ENCODE peak calls at places on chromosomes 12 and 14, in four cellular contexts. J is GM23248, E is PC-3, G is hepatocyte. B is an unnamed sample.

GRCh38 chr14:44847910-44848309 is 113.8 kb downstream of the KLHL28 start:
- DNase-seq in J (peak), E (peak), G (no peak), B (no peak)

GRCh38 chr14:34052658-34053014 is 101.8 kb upstream of the EGLN3 start:
- DNase-seq in J (peak), E (peak), G (peak), B (no peak)

GRCh38 chr12:109727039-109727723 is 13.6 kb downstream of the FAM222A start:
- DNase-seq in J (no peak), E (no peak), G (no peak), B (no peak)

GRCh38 chr14:32940066-32940651 is 1.5 kb downstream of the NPAS3 start:
- DNase-seq in J (peak), E (peak), G (no peak), B (peak)

GRCh38 chr12:53965251-53966069 is 7.5 kb upstream of the HOXC11 start:
- DNase-seq in J (no peak), E (no peak), G (peak), B (peak)

GRCh38 chr12:40107803-40108620 is 2.1 kb upstream of the SLC2A13 start:
- DNase-seq in J (no peak), E (no peak), G (no peak), B (no peak)

GRCh38 chr14:96821501-96821900 is 24.3 kb downstream of the VRK1 start:
- DNase-seq in J (no peak), E (no peak), G (no peak), B (no peak)

GRCh38 chr14:66600416-66600815 is 92.5 kb downstream of the GPHN start:
- DNase-seq in J (peak), E (peak), G (no peak), B (no peak)

GRCh38 chr14:100470523-100470897 is 116.7 kb downstream of the BEGAIN start:
- DNase-seq in J (no peak), E (no peak), G (no peak), B (no peak)

GRCh38 chr14:62443796-62444195 is 601.5 kb downstream of the KCNH5 start:
- DNase-seq in J (no peak), E (peak), G (no peak), B (no peak)

GRCh38 chr12:50055831-50056628 is 1.4 kb upstream of the ASIC1 start:
- DNase-seq in J (peak), E (peak), G (peak), B (peak)

GRCh38 chr12:116194935-116195431 is 82.5 kb downstream of the MED13L start:
- DNase-seq in J (no peak), E (no peak), G (no peak), B (no peak)

GRCh38 chr12:119479121-119479561 is 114.4 kb upstream of the TMEM233 start:
- DNase-seq in J (no peak), E (peak), G (no peak), B (no peak)

GRCh38 chr12:54429014-54429471 is 10.0 kb upstream of the ITGA5 start:
- DNase-seq in J (no peak), E (peak), G (no peak), B (no peak)

GRCh38 chr12:48997719-48998496 is 1.3 kb downstream of the DDN start:
- DNase-seq in J (no peak), E (peak), G (peak), B (peak)

GRCh38 chr12:27076468-27076867 is 5.9 kb downstream of the C12orf71 start:
- DNase-seq in J (no peak), E (no peak), G (no peak), B (no peak)

GRCh38 chr14:47438650-47439140 is 236.7 kb downstream of the MDGA2 start:
- DNase-seq in J (no peak), E (peak), G (no peak), B (peak)

GRCh38 chr14:54786191-54786755 is 116.4 kb downstream of the GCH1 start:
- DNase-seq in J (no peak), E (no peak), G (no peak), B (no peak)

GRCh38 chr14:62006116-62006737 is 244.0 kb downstream of the SNAPC1 start:
- DNase-seq in J (peak), E (no peak), G (no peak), B (no peak)

GRCh38 chr14:50103558-50103957 is 12.8 kb downstream of the VCPKMT start:
- DNase-seq in J (no peak), E (no peak), G (no peak), B (no peak)

GRCh38 chr12:3458041-3458440 is 33.0 kb upstream of the PRMT8 start:
- DNase-seq in J (no peak), E (peak), G (no peak), B (no peak)

GRCh38 chr12:3202734-3203446 is 125.7 kb downstream of the TSPAN9 start:
- DNase-seq in J (peak), E (peak), G (peak), B (peak)

GRCh38 chr14:99910337-99911268 is 117.4 kb downstream of the EML1 start:
- DNase-seq in J (peak), E (peak), G (peak), B (no peak)

GRCh38 chr14:66104486-66104885 is 381.7 kb upstream of the CCDC196 start:
- DNase-seq in J (no peak), E (no peak), G (no peak), B (peak)

GRCh38 chr12:105113094-105113493 is 5.6 kb downstream of the WASHC4 start:
- DNase-seq in J (no peak), E (no peak), G (no peak), B (no peak)

GRCh38 chr14:64191756-64192155 is 102.4 kb downstream of the ESR2 start:
- DNase-seq in J (peak), E (peak), G (no peak), B (no peak)

GRCh38 chr14:74563233-74563585 is 48.8 kb downstream of the LTBP2 start:
- DNase-seq in J (no peak), E (peak), G (no peak), B (no peak)

GRCh38 chr12:6612652-6613014 is 5.5 kb upstream of the CHD4 start:
- DNase-seq in J (peak), E (no peak), G (no peak), B (no peak)

GRCh38 chr14:19800282-19801117 is 3.1 kb upstream of the OR4N2 start:
- DNase-seq in J (no peak), E (no peak), G (no peak), B (no peak)

GRCh38 chr12:18204053-18204452 is 57.3 kb upstream of the PIK3C2G start:
- DNase-seq in J (no peak), E (no peak), G (no peak), B (no peak)

GRCh38 chr14:64628940-64629403 is 75.3 kb upstream of the PLEKHG3 start:
- DNase-seq in J (peak), E (peak), G (peak), B (no peak)

GRCh38 chr12:46722737-46723136 is 103.1 kb downstream of the SLC38A4 start:
- DNase-seq in J (peak), E (peak), G (no peak), B (no peak)

GRCh38 chr14:68612049-68612448 is 180.8 kb downstream of the ZFP36L1 start:
- DNase-seq in J (peak), E (no peak), G (no peak), B (no peak)

GRCh38 chr12:124790650-124791400 is 72.8 kb downstream of the SCARB1 start:
- DNase-seq in J (no peak), E (no peak), G (no peak), B (no peak)

GRCh38 chr12:93376436-93377251 is 1.1 kb upstream of the NUDT4 start:
- DNase-seq in J (peak), E (peak), G (peak), B (peak)

GRCh38 chr12:110960795-110961194 is 40.4 kb upstream of the MYL2 start:
- DNase-seq in J (no peak), E (no peak), G (no peak), B (no peak)

GRCh38 chr12:15443050-15443449 is 120.7 kb downstream of the PTPRO start:
- DNase-seq in J (no peak), E (no peak), G (no peak), B (no peak)

GRCh38 chr12:15444523-15444922 is 122.2 kb downstream of the PTPRO start:
- DNase-seq in J (no peak), E (no peak), G (no peak), B (no peak)

GRCh38 chr12:15443611-15444010 is 121.3 kb downstream of the PTPRO start:
- DNase-seq in J (no peak), E (peak), G (no peak), B (no peak)

GRCh38 chr12:15446798-15447197 is 124.5 kb downstream of the PTPRO start:
- DNase-seq in J (no peak), E (peak), G (no peak), B (no peak)
- TF ChIP-seq EZH2phosphoT487 in J (no peak), E (no peak), G (no peak), B (no peak)

DNA sequence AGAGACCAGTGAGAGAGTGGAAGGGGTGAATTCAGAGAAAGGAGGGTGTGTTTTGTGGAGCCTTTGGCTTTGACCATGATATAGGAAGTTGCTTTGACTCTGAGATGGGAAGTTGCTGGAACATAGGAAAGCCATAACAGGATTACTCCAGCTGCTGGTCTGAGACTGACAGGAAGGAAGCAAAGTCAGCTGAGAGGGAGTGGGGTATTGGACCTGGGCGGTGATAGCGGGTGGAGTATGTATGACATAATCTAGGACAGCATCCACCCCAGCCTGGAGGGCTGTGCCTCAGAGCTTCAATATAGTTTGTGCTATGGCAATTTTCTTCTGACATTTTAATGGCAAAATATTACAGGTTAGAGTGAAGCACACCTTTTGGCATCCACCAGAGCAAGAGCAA is 324.4 kb downstream of the PDZRN4 start:
- DNase-seq in J (no peak), E (no peak), G (no peak), B (no peak)
- TF ChIP-seq EZH2phosphoT487 in J (no peak), E (no peak), G (no peak), B (no peak)

DNA sequence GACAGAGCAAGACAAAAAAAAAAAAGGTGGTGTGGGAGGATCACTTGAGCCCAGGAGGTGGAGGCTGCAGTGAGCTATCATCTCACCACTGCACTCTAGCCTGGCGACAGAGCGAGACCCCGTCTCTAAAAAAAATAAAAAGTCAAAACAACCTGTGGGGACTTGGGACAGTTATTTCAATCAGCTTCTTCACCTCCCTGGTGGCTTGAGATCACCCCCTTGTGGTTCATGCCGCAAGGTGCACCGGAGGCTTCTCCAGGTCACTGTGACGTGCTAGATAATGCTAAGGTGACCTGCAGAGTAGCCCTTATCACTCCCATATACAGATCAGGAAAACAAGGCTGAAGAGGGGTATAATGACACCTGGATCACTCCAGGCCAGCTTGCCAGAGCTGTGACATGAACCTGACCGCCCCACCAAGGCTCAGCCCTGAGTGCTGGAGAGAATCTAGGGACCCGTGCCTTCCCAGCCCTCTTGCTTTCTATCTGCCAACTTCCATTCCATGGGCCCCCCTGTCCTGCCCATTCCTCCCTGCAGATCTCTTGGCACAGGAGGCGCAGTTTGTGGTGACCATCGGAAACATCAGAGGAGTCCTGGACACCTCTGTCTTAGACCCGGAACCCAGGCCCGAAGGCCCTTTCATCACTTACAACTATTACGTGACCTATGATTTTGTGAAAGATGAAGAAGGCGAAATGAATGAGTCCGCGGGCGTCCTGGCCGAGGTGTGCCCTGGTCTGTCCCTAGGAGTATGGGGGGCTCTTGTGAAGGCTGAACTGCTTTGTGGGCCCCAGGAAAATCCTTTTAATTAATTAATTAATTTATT is 8.1 kb downstream of the LRRC43 start:
- DNase-seq in J (peak), E (peak), G (peak), B (peak)
- TF ChIP-seq EZH2phosphoT487 in J (no peak), E (no peak), G (no peak), B (no peak)

GRCh38 chr12:52059582-52060497 is 8.6 kb downstream of the NR4A1 start:
- DNase-seq in J (peak), E (no peak), G (peak), B (no peak)
- TF ChIP-seq EZH2phosphoT487 in J (no peak), E (no peak), G (no peak), B (no peak)

GRCh38 chr14:98444077-98444476 is 827.9 kb downstream of the BCL11B start:
- DNase-seq in J (no peak), E (no peak), G (no peak), B (no peak)
- TF ChIP-seq EZH2phosphoT487 in J (no peak), E (no peak), G (no peak), B (no peak)

GRCh38 chr12:121010860-121011259 is 5.4 kb downstream of the C12orf43 start:
- DNase-seq in J (no peak), E (no peak), G (no peak), B (no peak)

GRCh38 chr12:121011820-121012219 is 4.5 kb downstream of the C12orf43 start:
- DNase-seq in J (no peak), E (no peak), G (no peak), B (no peak)

GRCh38 chr12:121013715-121014114 is 2.6 kb downstream of the C12orf43 start:
- DNase-seq in J (no peak), E (no peak), G (no peak), B (no peak)

GRCh38 chr12:121008347-121009098 is 7.8 kb downstream of the C12orf43 start:
- DNase-seq in J (no peak), E (peak), G (no peak), B (no peak)

DNA sequence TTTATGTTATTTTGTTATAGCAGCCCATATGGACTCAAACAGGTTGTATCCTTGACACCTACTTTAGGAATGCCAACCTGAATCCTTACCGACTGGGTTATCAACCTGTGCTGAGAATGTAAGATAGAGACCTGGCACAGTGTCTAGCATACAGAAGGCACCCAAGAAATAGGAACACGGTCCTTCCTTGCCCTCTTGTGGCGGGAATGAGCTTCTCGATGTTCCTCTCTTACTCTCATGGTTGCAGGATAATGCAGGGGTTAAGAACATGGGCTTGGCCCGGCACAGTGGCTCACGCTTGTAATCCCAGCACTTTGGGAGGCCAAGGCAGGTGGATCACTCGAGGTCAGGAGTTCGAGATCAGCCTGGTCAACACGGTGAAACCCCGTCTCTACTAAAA is 6.5 kb downstream of the C12orf43 start:
- DNase-seq in J (peak), E (peak), G (peak), B (peak)
- TF ChIP-seq EZH2phosphoT487 in J (no peak), E (no peak), G (no peak), B (no peak)

DNA sequence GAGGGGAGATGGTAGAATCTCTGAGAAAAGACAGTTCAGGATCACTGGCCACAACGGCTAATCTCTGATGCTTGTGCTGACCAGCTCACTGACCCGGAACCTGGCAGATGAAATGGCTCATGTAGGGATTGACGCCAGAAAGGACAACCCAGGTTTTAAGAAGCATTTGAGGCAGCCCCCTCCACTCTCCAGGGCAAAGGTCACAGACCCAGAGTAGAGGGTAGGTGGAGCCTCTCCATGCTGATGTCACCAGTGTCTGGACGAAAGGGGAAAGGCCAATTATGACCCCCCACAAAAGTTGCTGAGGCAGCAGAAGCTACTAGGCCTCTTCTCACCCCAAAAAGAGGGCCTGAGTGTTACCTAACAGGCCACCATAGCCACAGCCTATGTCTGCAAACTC is 1.2 kb downstream of the METTL1 start:
- DNase-seq in J (no peak), E (no peak), G (no peak), B (no peak)
- TF ChIP-seq EZH2phosphoT487 in J (no peak), E (no peak), G (no peak), B (no peak)

DNA sequence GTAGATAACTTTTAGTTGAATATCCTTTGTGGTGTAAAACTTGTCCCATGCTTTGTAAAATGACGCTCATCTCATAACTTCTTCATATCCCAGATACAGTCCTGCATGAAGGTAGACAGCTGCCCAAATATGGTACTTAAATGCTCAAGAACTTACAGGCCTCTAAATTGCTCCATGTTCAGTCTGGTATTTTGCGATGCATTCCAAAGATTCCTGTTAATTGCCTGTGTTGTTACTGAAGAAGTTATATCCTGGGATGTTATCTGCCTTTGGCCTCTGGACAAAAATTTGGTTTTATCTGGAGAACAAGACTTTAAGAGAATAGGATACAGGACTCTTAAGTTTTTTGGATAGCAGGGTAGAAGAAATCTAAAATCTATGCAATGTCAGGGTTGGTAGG is 473.0 kb downstream of the PCNX1 start:
- DNase-seq in J (peak), E (peak), G (no peak), B (peak)
- TF ChIP-seq EZH2phosphoT487 in J (no peak), E (no peak), G (no peak), B (no peak)

DNA sequence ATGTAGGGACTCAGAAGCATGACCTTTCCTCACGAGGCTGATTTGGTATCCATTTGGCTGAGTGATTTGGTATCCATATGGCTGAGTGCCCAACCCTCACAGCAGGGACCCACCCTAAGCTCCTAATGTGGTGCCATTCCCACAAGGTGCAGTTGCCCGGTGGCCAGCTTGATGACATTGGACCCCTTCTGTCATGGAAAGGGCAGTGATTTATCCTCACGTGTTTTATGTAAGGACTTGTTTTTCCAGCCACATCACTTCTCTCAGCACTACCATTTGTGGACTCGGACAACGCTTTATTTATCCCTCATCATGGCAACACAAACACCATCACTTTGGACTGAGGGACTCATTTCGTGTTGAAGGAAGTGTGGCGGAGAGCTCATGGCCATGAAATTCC is 8.5 kb upstream of the CDC42BPB start:
- DNase-seq in J (no peak), E (no peak), G (no peak), B (no peak)
- TF ChIP-seq EZH2phosphoT487 in J (no peak), E (no peak), G (no peak), B (no peak)

GRCh38 chr12:86660000-86660399 is 403.8 kb upstream of the MGAT4C start:
- DNase-seq in J (no peak), E (no peak), G (no peak), B (no peak)
- TF ChIP-seq EZH2phosphoT487 in J (no peak), E (no peak), G (no peak), B (no peak)